ENCODE peak calls at places on chromosomes 16 and 17, in ten cellular contexts. E is fibroblast of the conjunctiva; S is HAP-1; O is cardiac fibroblast; W is neural crest cell; A is GM12891; L is GM23248; I is stimulated activated naive CD4-positive, alpha-beta T cell; Q is brain microvascular endothelial cell; N is choroid plexus epithelial cell. C is an unnamed sample.
A peak's percentile ranks its signal among the peaks of the same experiment; 100 is the strongest.

GRCh38 chr16:19287241-19287640 is 1.7 kb downstream of the CLEC19A start:
- DNase-seq in L (no peak), Q (no peak), O (no peak), A (no peak), S (no peak), W (no peak), E (no peak), N (no peak), I (no peak), C (no peak)

GRCh38 chr16:89344314-89344828 is 126.9 kb downstream of the ZNF778 start:
- DNase-seq in S (no peak), Q (no peak), A (no peak), N (no peak), O (no peak), E (no peak), L (peak; percentile 46), W (no peak), I (no peak), C (no peak)

GRCh38 chr17:19546289-19547065 is 12.8 kb downstream of the SLC47A1 start:
- DNase-seq in L (peak; percentile 10), N (no peak), E (no peak), A (no peak), S (no peak), W (no peak), O (no peak), I (no peak), Q (no peak), C (no peak)

GRCh38 chr17:78341559-78342437 is 18.1 kb downstream of the SOCS3 start:
- DNase-seq in E (no peak), S (no peak), Q (no peak), O (peak; percentile 82), A (no peak), L (peak; percentile 93), I (no peak), W (peak; percentile 44), N (peak; percentile 88), C (peak; percentile 48)

GRCh38 chr16:15502041-15502725 is 67.8 kb downstream of the BMERB1 start:
- DNase-seq in I (no peak), E (peak; percentile 77), O (peak; percentile 94), A (no peak), N (peak; percentile 98), W (no peak), L (peak; percentile 95), S (no peak), Q (peak; percentile 98), C (no peak)

GRCh38 chr17:42221886-42222745 is 27.8 kb upstream of the GHDC start:
- DNase-seq in I (peak; percentile 47), W (peak; percentile 22), L (peak; percentile 74), Q (peak; percentile 48), E (peak; percentile 49), O (peak; percentile 75), N (peak; percentile 83), A (peak; percentile 62), S (peak; percentile 17), C (peak; percentile 47)

GRCh38 chr17:32998893-32999240 is 7.2 kb downstream of the SPACA3 start:
- DNase-seq in A (no peak), L (peak; percentile 88), S (no peak), I (no peak), E (peak; percentile 42), W (no peak), Q (no peak), N (peak; percentile 30), O (peak; percentile 61), C (no peak)

GRCh38 chr17:731943-732787 is at the start of gene TLCD3A:
- DNase-seq in N (peak; percentile 57), A (peak; percentile 75), S (peak; percentile 34), Q (peak; percentile 13), L (peak; percentile 80), I (peak; percentile 20), E (peak; percentile 35), W (peak; percentile 48), O (peak; percentile 49), C (peak; percentile 68)

GRCh38 chr16:17784073-17784472 is 313.3 kb upstream of the XYLT1 start:
- DNase-seq in I (no peak), A (no peak), O (peak; percentile 49), W (peak; percentile 6), Q (peak; percentile 60), L (peak; percentile 54), E (no peak), S (no peak), N (peak; percentile 74), C (no peak)

GRCh38 chr17:5282639-5283217 is 644 bp downstream of the RABEP1 start:
- DNase-seq in I (peak; percentile 47), Q (no peak), W (no peak), L (peak; percentile 54), A (no peak), E (no peak), N (peak; percentile 28), S (no peak), O (peak; percentile 31), C (peak; percentile 40)

GRCh38 chr17:60311936-60312335 is 80.0 kb downstream of the USP32 start:
- DNase-seq in A (no peak), Q (peak; percentile 15), I (no peak), L (peak; percentile 71), S (no peak), O (peak; percentile 67), N (peak; percentile 61), E (peak; percentile 36), W (no peak), C (no peak)

GRCh38 chr17:44269118-44269794 is 1.3 kb upstream of the SLC4A1 start:
- DNase-seq in L (no peak), S (no peak), Q (no peak), N (no peak), W (no peak), O (no peak), A (no peak), E (no peak), I (no peak), C (no peak)

GRCh38 chr17:38326996-38327792 is 16.6 kb downstream of the GPR179 start:
- DNase-seq in N (peak; percentile 11), O (no peak), Q (no peak), A (no peak), W (no peak), I (no peak), S (no peak), E (no peak), L (no peak), C (no peak)

GRCh38 chr17:45998987-45999899 is at the start of gene STH:
- DNase-seq in L (no peak), N (no peak), E (no peak), I (no peak), O (no peak), A (no peak), W (no peak), S (no peak), Q (no peak), C (no peak)

GRCh38 chr17:13051876-13052275 is 34.0 kb upstream of the ELAC2 start:
- DNase-seq in E (no peak), A (no peak), N (no peak), O (no peak), L (no peak), I (no peak), S (no peak), W (no peak), Q (no peak), C (no peak)

GRCh38 chr16:50537533-50538290 is 10.5 kb upstream of the NKD1 start:
- DNase-seq in N (no peak), I (no peak), O (no peak), W (no peak), A (no peak), E (no peak), S (no peak), Q (no peak), L (no peak), C (no peak)

GRCh38 chr17:83071966-83072562 is 7.3 kb upstream of the METRNL start:
- DNase-seq in S (no peak), Q (no peak), W (no peak), I (no peak), L (no peak), N (no peak), O (no peak), A (no peak), E (no peak), C (no peak)

C was measured in GM19239.